ENCODE peak calls at places on chromosomes 2 and 18, in eight cellular contexts. Z, I, Y, V, J, R, N and F are unnamed samples.

GRCh38 chr18:77001041-77001440 is 131.5 kb downstream of the MBP start:
- DNase-seq in R (no peak), Y (no peak), N (no peak), Z (no peak), I (no peak), V (no peak), J (no peak), F (no peak)

GRCh38 chr2:239962890-239963591 is 62.1 kb downstream of the NDUFA10 start:
- DNase-seq in V (no peak), Z (no peak), J (no peak), Y (no peak), N (no peak), I (no peak), R (no peak), F (no peak)

GRCh38 chr2:30865892-30866681 is 58.8 kb upstream of the CAPN13 start:
- DNase-seq in J (no peak), Z (no peak), N (no peak), I (peak), R (no peak), Y (no peak), V (no peak), F (peak)

GRCh38 chr2:216985658-216986141 is 125.8 kb upstream of the TNP1 start:
- DNase-seq in I (no peak), Z (no peak), Y (no peak), R (no peak), N (no peak), V (no peak), J (no peak), F (no peak)

GRCh38 chr2:241956521-241957110 is 87.1 kb downstream of the RTP5 start:
- DNase-seq in V (no peak), Z (no peak), Y (no peak), N (no peak), J (no peak), R (no peak), I (no peak), F (no peak)

GRCh38 chr2:188327518-188328205 is 36.0 kb downstream of the GULP1 start:
- DNase-seq in I (no peak), V (no peak), Z (no peak), R (no peak), J (no peak), N (no peak), Y (no peak), F (no peak)

GRCh38 chr2:25590921-25591505 is 82.4 kb downstream of the DTNB start:
- DNase-seq in Y (no peak), J (no peak), Z (no peak), N (no peak), I (no peak), R (no peak), V (no peak), F (no peak)

GRCh38 chr2:17373041-17373440 is 145.2 kb downstream of the RAD51AP2 start:
- DNase-seq in Z (no peak), V (no peak), I (no peak), N (no peak), J (no peak), Y (no peak), R (peak), F (no peak)

GRCh38 chr2:18516112-18516511 is 44.3 kb downstream of the RDH14 start:
- DNase-seq in J (peak), Z (no peak), N (no peak), V (no peak), I (no peak), Y (no peak), R (peak), F (no peak)

GRCh38 chr2:124081154-124081771 is 56.2 kb downstream of the CNTNAP5 start:
- DNase-seq in J (no peak), I (no peak), Z (no peak), V (no peak), R (no peak), N (no peak), Y (no peak), F (no peak)

GRCh38 chr2:240291337-240291751 is 144.1 kb upstream of the GPC1 start:
- DNase-seq in I (no peak), Z (no peak), J (no peak), V (no peak), Y (no peak), R (peak), N (no peak), F (no peak)

GRCh38 chr2:130768191-130768855 is 13.0 kb downstream of the AMER3 start:
- DNase-seq in Y (peak), I (no peak), J (no peak), N (no peak), V (no peak), R (no peak), Z (no peak), F (no peak)

GRCh38 chr2:207039225-207039624 is 99.9 kb downstream of the CPO start:
- DNase-seq in J (no peak), Y (no peak), I (no peak), R (no peak), V (no peak), Z (no peak), N (no peak), F (no peak)

GRCh38 chr2:11288431-11288830 is 56.0 kb downstream of the ROCK2 start:
- DNase-seq in V (no peak), Y (no peak), J (no peak), R (no peak), N (no peak), I (no peak), Z (no peak), F (no peak)

GRCh38 chr2:174835797-174836255 is 71.6 kb upstream of the CHRNA1 start:
- DNase-seq in N (no peak), Y (no peak), I (no peak), V (peak), Z (no peak), R (peak), J (peak), F (no peak)